ENCODE peak calls at places on chromosomes 2 and 18, in six cellular contexts. U, N, P, T, D and H are unnamed samples.

GRCh38 chr2:234957533-234958135 is 5.8 kb downstream of the SH3BP4 start:
- DNase-seq in U (peak), N (no peak), P (no peak), T (no peak), D (peak), H (no peak)

GRCh38 chr18:73511751-73512525 is 635.7 kb downstream of the FBXO15 start:
- DNase-seq in U (no peak), N (no peak), P (no peak), T (no peak), D (peak), H (no peak)

GRCh38 chr2:239146741-239147181 is 254.1 kb downstream of the HDAC4 start:
- DNase-seq in U (no peak), N (no peak), P (peak), T (no peak), D (no peak), H (no peak)

GRCh38 chr2:23384551-23385349 is at the start of gene KLHL29:
- DNase-seq in U (peak), N (peak), P (peak), T (peak), D (peak), H (no peak)

GRCh38 chr2:207692206-207693065 is 19.0 kb upstream of the CCNYL1 start:
- DNase-seq in U (no peak), N (peak), P (peak), T (peak), D (peak), H (peak)

GRCh38 chr2:98896416-98896815 is 39.6 kb downstream of the CRACDL start:
- DNase-seq in U (no peak), N (no peak), P (no peak), T (no peak), D (no peak), H (no peak)

GRCh38 chr2:134169788-134170187 is 84.1 kb upstream of the MGAT5 start:
- DNase-seq in U (no peak), N (no peak), P (no peak), T (peak), D (no peak), H (no peak)

GRCh38 chr2:187580462-187581124 is 26.4 kb upstream of the TFPI start:
- DNase-seq in U (peak), N (no peak), P (no peak), T (no peak), D (peak), H (no peak)

GRCh38 chr18:13612111-13612997 is 114.0 kb downstream of the FAM210A start:
- DNase-seq in U (no peak), N (peak), P (no peak), T (peak), D (no peak), H (no peak)